ENCODE peak calls at places on chromosomes 12 and 14, in five cellular contexts. R is kidney tubule cell; G is T-helper 22 cell; X is aorta; W is stimulated activated CD4-positive, alpha-beta T cell treated with anti-CD3 and anti-CD28 coated beads, Interleukin-2, amount 100 ng/mL, for 48 hours. V is an unnamed sample.

GRCh38 chr12:120485914-120486881 is 9.7 kb upstream of the DYNLL1 start:
- DNase-seq in R (no peak), G (no peak), W (no peak), X (no peak), V (no peak)

GRCh38 chr12:28232212-28232928 is 42.1 kb downstream of the CCDC91 start:
- DNase-seq in R (no peak), W (no peak), X (no peak), G (no peak), V (no peak)

GRCh38 chr12:42539696-42540095 is 49.9 kb downstream of the PRICKLE1 start:
- DNase-seq in X (no peak), G (no peak), W (no peak), R (no peak), V (no peak)

GRCh38 chr12:41946106-41946505 is 198.6 kb downstream of the GXYLT1 start:
- DNase-seq in X (no peak), G (no peak), W (no peak), R (no peak), V (no peak)

GRCh38 chr12:132428872-132429121 is 61.2 kb upstream of the FBRSL1 start:
- DNase-seq in G (no peak), X (no peak), R (peak), W (no peak), V (no peak)

GRCh38 chr12:53500119-53500775 is 836 bp upstream of the TARBP2 start:
- DNase-seq in W (no peak), G (no peak), R (no peak), X (peak), V (no peak)

GRCh38 chr12:90250041-90250440 is 541.4 kb upstream of the ATP2B1 start:
- DNase-seq in X (no peak), W (no peak), G (no peak), R (no peak), V (no peak)

GRCh38 chr14:81344461-81345160 is 55.5 kb downstream of the STON2 start:
- DNase-seq in W (no peak), X (no peak), G (no peak), R (no peak), V (no peak)

GRCh38 chr14:82403972-82404371 is 870.3 kb upstream of the SEL1L start:
- DNase-seq in R (no peak), G (no peak), X (no peak), W (no peak), V (no peak)

GRCh38 chr12:64781374-64782029 is 22.3 kb upstream of the GNS start:
- DNase-seq in X (no peak), W (no peak), R (peak), G (no peak), V (no peak)

GRCh38 chr12:89783321-89784060 is 74.9 kb upstream of the ATP2B1 start:
- DNase-seq in R (peak), G (no peak), X (no peak), W (no peak), V (no peak)

GRCh38 chr12:125518074-125518473 is 452.8 kb downstream of the AACS start:
- DNase-seq in X (no peak), G (no peak), W (no peak), R (no peak), V (no peak)

GRCh38 chr14:100611811-100612480 is 24.7 kb upstream of the BEGAIN start:
- DNase-seq in G (no peak), X (no peak), W (no peak), R (no peak), V (no peak)

GRCh38 chr12:120849765-120850164 is 54.4 kb downstream of the SPPL3 start:
- DNase-seq in X (no peak), G (no peak), R (peak), W (no peak), V (no peak)

GRCh38 chr12:49041881-49042484 is 18.6 kb downstream of the KMT2D start:
- DNase-seq in G (no peak), X (peak), W (no peak), R (peak), V (no peak)

V was measured in brain pericyte.